ENCODE peak calls at places on chromosomes 13 and 19, in ten cellular contexts. Q, T, U, Z, H, F, R, B, J and E are unnamed samples.

GRCh38 chr19:4350726-4351125 is 7.4 kb downstream of the MPND start:
- DNase-seq in H (no peak), T (no peak), Z (no peak), R (no peak), U (no peak), B (no peak), F (no peak), J (no peak), Q (no peak), E (no peak)

GRCh38 chr13:20174656-20175405 is 14.0 kb upstream of the GJA3 start:
- DNase-seq in Z (peak; percentile 44), B (peak; percentile 90), F (peak; percentile 70), J (peak; percentile 62), Q (no peak), T (peak; percentile 98), U (peak; percentile 99), R (no peak), H (no peak), E (peak; percentile 94)

GRCh38 chr13:30376426-30377311 is 45.6 kb upstream of the UBE2L5 start:
- DNase-seq in J (no peak), F (peak; percentile 69), T (no peak), U (peak; percentile 29), H (peak; percentile 55), Z (no peak), R (no peak), Q (peak; percentile 92), B (no peak), E (no peak)

GRCh38 chr13:41694902-41695301 is 237.6 kb downstream of the RGCC start:
- DNase-seq in F (peak; percentile 32), Q (peak; percentile 61), T (no peak), J (peak; percentile 63), U (peak; percentile 87), R (no peak), B (no peak), Z (peak; percentile 40), H (no peak), E (peak; percentile 98)

GRCh38 chr13:91375119-91375729 is 23.2 kb upstream of the GPC5 start:
- DNase-seq in H (no peak), F (no peak), T (no peak), R (no peak), B (no peak), U (peak; percentile 19), Z (no peak), J (peak; percentile 10), Q (no peak), E (no peak)

GRCh38 chr13:51590966-51591627 is 6.8 kb downstream of the WDFY2 start:
- DNase-seq in F (no peak), B (no peak), Q (peak; percentile 52), H (no peak), J (peak; percentile 46), U (peak; percentile 68), Z (peak; percentile 58), T (no peak), R (no peak), E (peak; percentile 90)

GRCh38 chr13:77918391-77919261 is at the start of gene EDNRB:
- DNase-seq in F (peak; percentile 43), Z (peak; percentile 12), U (no peak), J (peak; percentile 21), H (no peak), T (no peak), R (peak; percentile 58), B (peak; percentile 79), Q (peak; percentile 59), E (peak; percentile 39)

GRCh38 chr13:79349011-79349410 is 57.0 kb downstream of the RBM26 start:
- DNase-seq in Z (no peak), T (no peak), R (no peak), F (no peak), B (no peak), Q (no peak), U (no peak), J (no peak), H (no peak), E (peak; percentile 30)

GRCh38 chr19:34995551-34995950 is 4.6 kb upstream of the GRAMD1A start:
- DNase-seq in Z (no peak), F (peak; percentile 41), B (no peak), U (no peak), T (no peak), J (peak; percentile 42), H (no peak), R (no peak), Q (no peak), E (no peak)

GRCh38 chr19:6705931-6706632 is 14.4 kb downstream of the C3 start:
- DNase-seq in R (no peak), H (no peak), F (no peak), J (no peak), T (no peak), Q (no peak), B (peak; percentile 46), Z (no peak), U (no peak), E (no peak)

GRCh38 chr13:41909524-41909923 is 51.4 kb downstream of the VWA8 start:
- DNase-seq in J (no peak), B (no peak), F (no peak), H (no peak), U (no peak), R (no peak), Z (no peak), Q (no peak), T (no peak), E (peak; percentile 44)

GRCh38 chr19:45401815-45402468 is 2.9 kb downstream of the PPP1R13L start:
- DNase-seq in R (no peak), T (no peak), B (no peak), J (no peak), Q (no peak), U (no peak), H (no peak), Z (no peak), F (no peak), E (no peak)

GRCh38 chr19:45403272-45403671 is 1.6 kb downstream of the PPP1R13L start:
- DNase-seq in H (no peak), Q (no peak), J (no peak), B (no peak), R (no peak), Z (no peak), T (no peak), F (no peak), U (no peak), E (no peak)

GRCh38 chr19:45404557-45405434 is at the start of gene PPP1R13L:
- DNase-seq in Q (peak; percentile 90), U (peak; percentile 90), H (peak; percentile 20), R (peak; percentile 86), B (peak; percentile 95), T (no peak), J (peak; percentile 96), Z (peak; percentile 96), F (peak; percentile 92), E (peak; percentile 82)

GRCh38 chr19:45403781-45404556 is 900 bp downstream of the PPP1R13L start:
- DNase-seq in F (peak; percentile 82), U (peak; percentile 75), J (peak; percentile 84), B (peak; percentile 87), Z (peak; percentile 66), Q (peak; percentile 76), T (no peak), H (peak; percentile 48), R (peak; percentile 77), E (no peak)

GRCh38 chr19:45402469-45403070 is 2.3 kb downstream of the PPP1R13L start:
- DNase-seq in Q (peak; percentile 80), U (no peak), J (peak; percentile 72), F (peak; percentile 72), Z (peak; percentile 49), T (no peak), B (peak; percentile 79), H (no peak), R (peak; percentile 81), E (peak; percentile 26)
- H3K4me1 ChIP-seq in Q (peaks cover 21% of the 10 kb centered on the region), U (peaks cover 18% of the 10 kb centered on the region), J (peaks cover 44% of the 10 kb centered on the region), F (peaks cover 23% of the 10 kb centered on the region), Z (peaks cover 9% of the 10 kb centered on the region), T (peaks cover 54% of the 10 kb centered on the region), B (peaks cover 40% of the 10 kb centered on the region), H (peaks cover 31% of the 10 kb centered on the region), R (peaks cover 26% of the 10 kb centered on the region), E (peaks cover 8% of the 10 kb centered on the region)

DNA sequence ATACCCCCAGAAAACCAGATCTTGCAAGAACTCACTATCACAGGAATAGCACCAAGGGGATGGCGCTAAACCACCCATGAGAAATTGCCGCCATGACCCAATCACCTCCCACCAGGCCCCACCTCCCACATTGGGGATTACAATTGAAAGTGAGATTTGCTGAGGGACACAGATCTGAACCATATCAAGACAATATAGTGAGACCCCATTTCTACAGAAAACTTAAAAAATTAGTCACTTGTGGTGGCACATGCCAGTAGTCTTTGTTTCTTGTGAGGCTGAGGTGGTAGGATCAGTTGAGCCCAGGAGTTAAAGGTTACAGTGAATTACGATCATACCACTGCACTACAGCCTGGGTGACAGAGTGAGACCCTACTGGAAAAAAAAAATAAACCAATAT is 9.7 kb downstream of the DNAJC15 start:
- DNase-seq in J (no peak), Q (no peak), B (no peak), T (no peak), Z (no peak), U (no peak), R (no peak), F (no peak), H (no peak), E (no peak)
- H3K4me1 ChIP-seq in J (peaks cover 5% of the 10 kb centered on the region), Q (no peaks in the 10 kb centered on the region), B (peaks cover 8% of the 10 kb centered on the region), T (peaks cover 17% of the 10 kb centered on the region), Z (no peaks in the 10 kb centered on the region), U (no peaks in the 10 kb centered on the region), R (peaks cover 7% of the 10 kb centered on the region), F (no peaks in the 10 kb centered on the region), H (no peaks in the 10 kb centered on the region), E (no peaks in the 10 kb centered on the region)

GRCh38 chr13:66530158-66530557 is 700.0 kb downstream of the PCDH9 start:
- DNase-seq in Q (no peak), B (no peak), F (no peak), J (no peak), H (no peak), U (no peak), Z (no peak), T (no peak), R (no peak), E (no peak)
- H3K4me1 ChIP-seq in Q (no peaks in the 10 kb centered on the region), B (no peaks in the 10 kb centered on the region), F (no peaks in the 10 kb centered on the region), J (no peaks in the 10 kb centered on the region), H (no peaks in the 10 kb centered on the region), U (no peaks in the 10 kb centered on the region), Z (no peaks in the 10 kb centered on the region), T (no peaks in the 10 kb centered on the region), R (peaks cover 8% of the 10 kb centered on the region), E (no peaks in the 10 kb centered on the region)

GRCh38 chr13:110381029-110381360 is 73.9 kb downstream of the COL4A2 start:
- DNase-seq in B (no peak), J (no peak), U (no peak), H (no peak), Q (no peak), F (no peak), T (no peak), Z (no peak), R (no peak), E (no peak)
- H3K4me1 ChIP-seq in B (peaks cover 14% of the 10 kb centered on the region), J (no peaks in the 10 kb centered on the region), U (peaks cover 39% of the 10 kb centered on the region), H (no peaks in the 10 kb centered on the region), Q (peaks cover 14% of the 10 kb centered on the region), F (no peaks in the 10 kb centered on the region), T (peaks cover 57% of the 10 kb centered on the region), Z (no peaks in the 10 kb centered on the region), R (peaks cover 3% of the 10 kb centered on the region), E (peaks cover 23% of the 10 kb centered on the region)

DNA sequence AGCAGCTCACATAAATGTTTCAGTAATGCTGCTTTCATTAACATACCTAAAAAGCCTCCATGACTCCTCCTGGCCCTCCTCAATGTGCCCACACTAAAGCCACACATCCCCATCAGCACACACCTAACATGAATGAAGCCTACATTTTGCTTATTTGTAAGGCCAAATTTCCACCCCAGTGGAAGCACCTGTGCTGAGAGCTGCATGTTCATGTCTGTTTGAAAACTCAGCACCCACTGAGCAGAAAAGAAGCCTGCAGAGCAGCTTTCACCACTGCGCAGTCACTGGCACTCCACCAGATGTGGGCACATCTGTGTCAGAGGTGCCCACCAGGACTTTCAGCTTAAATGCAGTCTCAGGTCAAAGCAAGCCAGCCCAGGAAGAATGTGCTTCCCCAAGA is 93.5 kb downstream of the FOXO1 start:
- DNase-seq in U (no peak), B (no peak), R (no peak), T (no peak), J (no peak), F (no peak), Z (no peak), Q (no peak), H (no peak), E (no peak)
- H3K4me1 ChIP-seq in U (no peaks in the 10 kb centered on the region), B (peaks cover 44% of the 10 kb centered on the region), R (no peaks in the 10 kb centered on the region), T (peaks cover 49% of the 10 kb centered on the region), J (peaks cover 34% of the 10 kb centered on the region), F (no peaks in the 10 kb centered on the region), Z (no peaks in the 10 kb centered on the region), Q (peaks cover 5% of the 10 kb centered on the region), H (peaks cover 92% of the 10 kb centered on the region), E (no peaks in the 10 kb centered on the region)